ENCODE peak calls at places on chromosomes 16 and 17, in five cellular contexts. J is smooth muscle cell of the brain vasculature, L is HFFc6, W is cardiac fibroblast, F is GM23248. Z is an unnamed sample.
A peak's percentile ranks its signal among the peaks of the same experiment; 100 is the strongest.

GRCh38 chr17:55883112-55883511 is 132.3 kb downstream of the PCTP start:
- DNase-seq in J (no peak), L (no peak), W (no peak), F (no peak), Z (peak; percentile 12)

GRCh38 chr16:82990155-82990554 is 363.4 kb downstream of the CDH13 start:
- DNase-seq in J (peak; percentile 7), L (peak; percentile 26), W (peak; percentile 69), F (peak; percentile 80), Z (no peak)

GRCh38 chr17:68763551-68763950 is 162.4 kb upstream of the FAM20A start:
- DNase-seq in J (no peak), L (peak; percentile 11), W (peak; percentile 54), F (peak; percentile 71), Z (no peak)

GRCh38 chr17:79019631-79020584 is 4.1 kb upstream of the C1QTNF1 start:
- DNase-seq in J (peak; percentile 67), L (peak; percentile 70), W (peak; percentile 93), F (peak; percentile 88), Z (no peak)

GRCh38 chr17:14318906-14319205 is 18.0 kb downstream of the HS3ST3B1 start:
- DNase-seq in J (no peak), L (no peak), W (no peak), F (no peak), Z (no peak)

GRCh38 chr16:8852534-8852933 is 16.3 kb downstream of the CARHSP1 start:
- DNase-seq in J (no peak), L (no peak), W (peak; percentile 63), F (peak; percentile 58), Z (no peak)

GRCh38 chr16:64872101-64872500 is 249.8 kb downstream of the CDH11 start:
- DNase-seq in J (no peak), L (no peak), W (no peak), F (no peak), Z (no peak)

GRCh38 chr16:21101631-21102420 is 48.8 kb downstream of the DNAH3 start:
- DNase-seq in J (no peak), L (peak; percentile 25), W (peak; percentile 54), F (peak; percentile 51), Z (no peak)

GRCh38 chr17:80220709-80221215 is 535 bp downstream of the SLC26A11 start:
- DNase-seq in J (no peak), L (no peak), W (peak; percentile 3), F (peak; percentile 55), Z (peak; percentile 57)

GRCh38 chr17:79664925-79665738 is 54.3 kb upstream of the RBFOX3 start:
- DNase-seq in J (no peak), L (no peak), W (peak; percentile 1), F (peak; percentile 28), Z (no peak)

GRCh38 chr16:56450275-56450889 is 750 bp downstream of the NUDT21 start:
- DNase-seq in J (no peak), L (peak; percentile 6), W (peak; percentile 15), F (peak; percentile 60), Z (peak; percentile 33)

Z was measured in HEK293T.